ENCODE peak calls at places on chromosome 17, in five cellular contexts. D, W, R, S and G are unnamed samples.

GRCh38 chr17:71441098-71441497 is 679.7 kb upstream of the SOX9 start:
- DNase-seq in D (no peak), W (no peak), R (no peak), S (no peak), G (no peak)

GRCh38 chr17:41404024-41404651 is 6.7 kb upstream of the KRT31 start:
- DNase-seq in D (peak; percentile 95), W (no peak), R (no peak), S (no peak), G (no peak)

GRCh38 chr17:40952675-40953074 is 14.1 kb downstream of the KRT39 start:
- DNase-seq in D (no peak), W (no peak), R (no peak), S (no peak), G (no peak)

GRCh38 chr17:68613739-68614298 is 12.7 kb upstream of the FAM20A start:
- DNase-seq in D (peak; percentile 86), W (peak; percentile 34), R (peak; percentile 66), S (no peak), G (peak; percentile 97)

GRCh38 chr17:80395402-80396151 is 19.4 kb upstream of the ENDOV start:
- DNase-seq in D (no peak), W (no peak), R (no peak), S (no peak), G (peak; percentile 54)

GRCh38 chr17:38868095-38868967 is 1.5 kb upstream of the LASP1 start:
- DNase-seq in D (peak; percentile 70), W (no peak), R (no peak), S (peak; percentile 51), G (peak; percentile 74)

GRCh38 chr17:3961564-3962047 is 2.6 kb downstream of the ATP2A3 start:
- DNase-seq in D (no peak), W (no peak), R (no peak), S (peak; percentile 63), G (no peak)

GRCh38 chr17:16936536-16937310 is 35.2 kb downstream of the TNFRSF13B start:
- DNase-seq in D (no peak), W (no peak), R (no peak), S (no peak), G (no peak)

GRCh38 chr17:1936766-1937165 is 88.4 kb downstream of the RTN4RL1 start:
- DNase-seq in D (no peak), W (no peak), R (no peak), S (no peak), G (peak; percentile 44)

GRCh38 chr17:74485841-74486240 is 19.4 kb downstream of the CD300A start:
- DNase-seq in D (no peak), W (no peak), R (no peak), S (no peak), G (no peak)

GRCh38 chr17:73390221-73390620 is 78.4 kb upstream of the CDC42EP4 start:
- DNase-seq in D (no peak), W (no peak), R (no peak), S (no peak), G (no peak)

GRCh38 chr17:49610883-49611584 is 35.4 kb downstream of the NXPH3 start:
- DNase-seq in D (peak; percentile 71), W (no peak), R (no peak), S (no peak), G (no peak)

GRCh38 chr17:38752930-38753506 is 477 bp downstream of the PSMB3 start:
- DNase-seq in D (no peak), W (no peak), R (no peak), S (no peak), G (no peak)

GRCh38 chr17:13704333-13704732 is 102.6 kb upstream of the HS3ST3A1 start:
- DNase-seq in D (no peak), W (no peak), R (no peak), S (no peak), G (no peak)

GRCh38 chr17:1915889-1916288 is 86.1 kb downstream of the RPA1 start:
- DNase-seq in D (no peak), W (no peak), R (no peak), S (no peak), G (no peak)

GRCh38 chr17:45051060-45051719 is at the start of gene DCAKD:
- DNase-seq in D (peak; percentile 92), W (peak; percentile 90), R (peak; percentile 89), S (no peak), G (peak; percentile 97)

GRCh38 chr17:28327709-28328108 is 7.6 kb downstream of the IFT20 start:
- DNase-seq in D (no peak), W (no peak), R (no peak), S (no peak), G (no peak)

GRCh38 chr17:50043290-50044148 is 12.4 kb upstream of the ITGA3 start:
- DNase-seq in D (no peak), W (no peak), R (no peak), S (no peak), G (no peak)

GRCh38 chr17:73005360-73005759 is 87.1 kb downstream of the SLC39A11 start:
- DNase-seq in D (no peak), W (no peak), R (no peak), S (no peak), G (no peak)

GRCh38 chr17:6654816-6655731 is 3.5 kb downstream of the C17orf100 start:
- DNase-seq in D (no peak), W (no peak), R (peak; percentile 80), S (no peak), G (peak; percentile 93)

GRCh38 chr17:29592850-29593545 is at the start of gene ANKRD13B:
- DNase-seq in D (no peak), W (peak; percentile 67), R (peak; percentile 85), S (no peak), G (peak; percentile 83)

GRCh38 chr17:78409191-78409621 is 30.8 kb downstream of the PGS1 start:
- DNase-seq in D (no peak), W (no peak), R (no peak), S (no peak), G (no peak)

GRCh38 chr17:32732900-32733299 is 144.0 kb downstream of the MYO1D start:
- DNase-seq in D (no peak), W (no peak), R (no peak), S (no peak), G (no peak)

GRCh38 chr17:22599322-22599721 is 907.0 kb downstream of the KCNJ18 start:
- DNase-seq in D (no peak), W (no peak), R (no peak), S (no peak), G (no peak)
- H2AFZ ChIP-seq in D (no peak overlapping the region), W (no peak overlapping the region), R (no peak overlapping the region), S (no peak overlapping the region), G (no peak overlapping the region)

GRCh38 chr17:57001541-57001940 is 23.6 kb downstream of the SCPEP1 start:
- DNase-seq in D (no peak), W (no peak), R (no peak), S (no peak), G (peak; percentile 30)

GRCh38 chr17:57002904-57003303 is 25.0 kb downstream of the SCPEP1 start:
- DNase-seq in D (no peak), W (no peak), R (no peak), S (no peak), G (no peak)

GRCh38 chr17:57008958-57009357 is 31.0 kb downstream of the SCPEP1 start:
- DNase-seq in D (no peak), W (no peak), R (no peak), S (no peak), G (no peak)

GRCh38 chr17:57006040-57006439 is 28.1 kb downstream of the SCPEP1 start:
- DNase-seq in D (no peak), W (no peak), R (no peak), S (no peak), G (no peak)

DNA sequence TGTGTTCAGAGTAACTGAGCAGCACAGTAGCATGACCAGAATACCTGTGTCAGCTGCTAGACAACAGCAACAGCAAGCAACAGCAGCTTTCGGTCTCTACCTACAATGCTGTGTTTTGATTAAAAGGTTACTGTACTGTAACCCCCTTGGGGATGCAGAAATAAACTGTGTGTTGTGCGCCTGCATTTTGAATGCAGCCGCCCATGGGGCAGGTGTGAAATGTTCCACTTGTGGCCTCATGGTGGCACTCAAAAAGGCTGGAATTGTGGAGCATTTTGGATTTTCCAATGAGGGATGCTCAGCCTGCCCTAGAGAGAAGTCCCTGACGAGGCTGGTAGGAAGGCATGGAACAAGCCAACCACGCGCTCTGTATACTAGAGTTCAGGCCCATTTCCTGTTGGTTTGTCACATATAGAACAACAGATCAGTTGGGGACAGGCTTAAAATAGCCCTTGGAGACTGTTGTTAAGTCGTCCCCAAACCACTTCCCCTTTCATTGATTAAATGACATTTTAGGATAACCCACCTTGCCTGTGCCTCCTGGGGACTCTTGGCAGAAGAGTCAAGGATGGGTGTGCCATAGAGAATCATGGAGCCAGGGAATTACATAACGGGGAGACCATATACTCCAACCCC is 27.1 kb downstream of the SCPEP1 start:
- DNase-seq in D (no peak), W (peak; percentile 35), R (no peak), S (peak; percentile 71), G (peak; percentile 62)
- TF ChIP-seq CREB1 in D (no peak), W (no peak), R (no peak), S (no peak), G (no peak)

GRCh38 chr17:35046245-35046644 is 17.3 kb downstream of the RFFL start:
- DNase-seq in D (no peak), W (no peak), R (no peak), S (no peak), G (no peak)
- H2AFZ ChIP-seq in D (no peak overlapping the region), W (no peak overlapping the region), R (no peak overlapping the region), S (peak overlapping the region; percentile 36), G (no peak overlapping the region)

GRCh38 chr17:17994271-17994670 is 21.6 kb downstream of the DRC3 start:
- DNase-seq in D (peak; percentile 56), W (no peak), R (peak; percentile 77), S (no peak), G (peak; percentile 91)
- TF ChIP-seq CREB1 in D (no peak), W (no peak), R (no peak), S (no peak), G (no peak)

GRCh38 chr17:18111330-18111971 is 2.9 kb downstream of the MYO15A start:
- DNase-seq in D (no peak), W (no peak), R (no peak), S (no peak), G (no peak)

GRCh38 chr17:18110636-18111145 is 2.1 kb downstream of the MYO15A start:
- DNase-seq in D (no peak), W (no peak), R (no peak), S (no peak), G (no peak)

GRCh38 chr17:18108400-18109312 is at the start of gene MYO15A:
- DNase-seq in D (no peak), W (no peak), R (no peak), S (no peak), G (no peak)

GRCh38 chr17:18107971-18108370 is 585 bp upstream of the MYO15A start:
- DNase-seq in D (no peak), W (no peak), R (no peak), S (no peak), G (no peak)

GRCh38 chr17:18109935-18110334 is 1.4 kb downstream of the MYO15A start:
- DNase-seq in D (no peak), W (no peak), R (no peak), S (no peak), G (no peak)
- H2AFZ ChIP-seq in D (no peak overlapping the region), W (no peak overlapping the region), R (no peak overlapping the region), S (no peak overlapping the region), G (no peak overlapping the region)

DNA sequence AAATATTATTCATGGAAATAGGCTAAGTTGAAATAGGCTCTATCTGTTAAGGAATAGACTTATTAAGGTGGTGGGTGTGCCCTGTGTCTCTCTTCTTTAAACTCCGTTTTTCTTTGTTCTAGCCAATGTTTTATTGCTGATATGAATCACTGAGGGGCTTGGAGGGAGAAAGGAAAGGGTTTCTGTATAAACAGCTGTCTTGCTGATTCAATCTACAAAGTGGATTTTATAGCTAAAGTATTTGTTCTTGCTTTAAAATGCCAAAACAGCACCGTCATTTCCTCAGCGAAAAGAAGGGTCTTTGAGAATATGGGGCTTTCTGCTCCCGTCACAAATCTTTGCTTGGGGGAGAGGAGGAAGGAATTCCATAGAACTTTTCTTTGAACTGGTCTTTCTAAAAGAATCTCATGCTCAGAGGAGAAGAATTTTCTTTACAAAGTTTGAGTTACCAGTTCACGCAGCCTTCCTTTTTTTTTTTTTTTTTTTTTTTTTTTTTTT is 39.3 kb downstream of the MSI2 start:
- DNase-seq in D (no peak), W (no peak), R (no peak), S (no peak), G (no peak)
- TF ChIP-seq CREB1 in D (no peak), W (no peak), R (no peak), S (no peak), G (no peak)